ENCODE peak calls at places on chromosomes 7 and 10, in nine cellular contexts. One of them, this sample, is unnamed.
A peak's percentile ranks its signal among the peaks of the same experiment; 100 is the strongest.

GRCh38 chr10:119817991-119818888 is 54.4 kb downstream of the MCMBP start:
- DNase-seq in NCI-H1105 treated with DMSO at 0.1 percent for 48 hours: no peak
- DNase-seq in ureter: peak; percentile 74
- DNase-seq in germinal center: peak; percentile 40
- DNase-seq in type B pancreatic cell: peak; percentile 94
- DNase-seq in stimulated activated naive CD4-positive, alpha-beta T cell: peak; percentile 8
- DNase-seq in H7: peak; percentile 94
- DNase-seq in DMS153: no peak
- DNase-seq in putamen: peak; percentile 64
- DNase-seq in this sample: no peak

GRCh38 chr10:56547163-56547562 is 186.1 kb upstream of the ZWINT start:
- DNase-seq in NCI-H1105 treated with DMSO at 0.1 percent for 48 hours: peak; percentile 72
- DNase-seq in ureter: no peak
- DNase-seq in germinal center: no peak
- DNase-seq in type B pancreatic cell: no peak
- DNase-seq in stimulated activated naive CD4-positive, alpha-beta T cell: no peak
- DNase-seq in H7: no peak
- DNase-seq in DMS153: peak; percentile 43
- DNase-seq in putamen: no peak
- DNase-seq in this sample: peak; percentile 20

GRCh38 chr10:112752268-112752667 is 197.8 kb upstream of the TCF7L2 start:
- DNase-seq in NCI-H1105 treated with DMSO at 0.1 percent for 48 hours: no peak
- DNase-seq in ureter: no peak
- DNase-seq in germinal center: no peak
- DNase-seq in type B pancreatic cell: no peak
- DNase-seq in stimulated activated naive CD4-positive, alpha-beta T cell: no peak
- DNase-seq in H7: no peak
- DNase-seq in DMS153: no peak
- DNase-seq in putamen: no peak
- DNase-seq in this sample: no peak

GRCh38 chr7:69177941-69178494 is 420.3 kb upstream of the AUTS2 start:
- DNase-seq in NCI-H1105 treated with DMSO at 0.1 percent for 48 hours: no peak
- DNase-seq in ureter: no peak
- DNase-seq in germinal center: no peak
- DNase-seq in type B pancreatic cell: no peak
- DNase-seq in stimulated activated naive CD4-positive, alpha-beta T cell: no peak
- DNase-seq in H7: no peak
- DNase-seq in DMS153: no peak
- DNase-seq in putamen: no peak
- DNase-seq in this sample: no peak

GRCh38 chr10:51007781-51008180 is 66.5 kb upstream of the PRKG1 start:
- DNase-seq in NCI-H1105 treated with DMSO at 0.1 percent for 48 hours: no peak
- DNase-seq in ureter: no peak
- DNase-seq in germinal center: no peak
- DNase-seq in type B pancreatic cell: no peak
- DNase-seq in stimulated activated naive CD4-positive, alpha-beta T cell: no peak
- DNase-seq in H7: no peak
- DNase-seq in DMS153: no peak
- DNase-seq in putamen: no peak
- DNase-seq in this sample: no peak

GRCh38 chr10:126373982-126374381 is 14.3 kb downstream of the ADAM12 start:
- DNase-seq in NCI-H1105 treated with DMSO at 0.1 percent for 48 hours: no peak
- DNase-seq in ureter: no peak
- DNase-seq in germinal center: no peak
- DNase-seq in type B pancreatic cell: no peak
- DNase-seq in stimulated activated naive CD4-positive, alpha-beta T cell: no peak
- DNase-seq in H7: no peak
- DNase-seq in DMS153: no peak
- DNase-seq in putamen: no peak
- DNase-seq in this sample: no peak

GRCh38 chr10:73647875-73648228 is 6.6 kb upstream of the MYOZ1 start:
- DNase-seq in NCI-H1105 treated with DMSO at 0.1 percent for 48 hours: no peak
- DNase-seq in ureter: no peak
- DNase-seq in germinal center: no peak
- DNase-seq in type B pancreatic cell: no peak
- DNase-seq in stimulated activated naive CD4-positive, alpha-beta T cell: no peak
- DNase-seq in H7: no peak
- DNase-seq in DMS153: no peak
- DNase-seq in putamen: no peak
- DNase-seq in this sample: no peak

GRCh38 chr7:28958235-28958945 is at the start of gene TRIL:
- DNase-seq in NCI-H1105 treated with DMSO at 0.1 percent for 48 hours: no peak
- DNase-seq in ureter: peak; percentile 79
- DNase-seq in germinal center: peak; percentile 19
- DNase-seq in type B pancreatic cell: peak; percentile 78
- DNase-seq in stimulated activated naive CD4-positive, alpha-beta T cell: no peak
- DNase-seq in H7: peak; percentile 85
- DNase-seq in DMS153: peak; percentile 39
- DNase-seq in putamen: peak; percentile 71
- DNase-seq in this sample: no peak

GRCh38 chr10:44069573-44069972 is 315.3 kb downstream of the CXCL12 start:
- DNase-seq in NCI-H1105 treated with DMSO at 0.1 percent for 48 hours: no peak
- DNase-seq in ureter: no peak
- DNase-seq in germinal center: no peak
- DNase-seq in type B pancreatic cell: no peak
- DNase-seq in stimulated activated naive CD4-positive, alpha-beta T cell: no peak
- DNase-seq in H7: no peak
- DNase-seq in DMS153: no peak
- DNase-seq in putamen: peak; percentile 33
- DNase-seq in this sample: no peak

GRCh38 chr7:98265841-98266271 is 13.8 kb upstream of the TECPR1 start:
- DNase-seq in NCI-H1105 treated with DMSO at 0.1 percent for 48 hours: no peak
- DNase-seq in ureter: no peak
- DNase-seq in germinal center: no peak
- DNase-seq in type B pancreatic cell: no peak
- DNase-seq in stimulated activated naive CD4-positive, alpha-beta T cell: no peak
- DNase-seq in H7: peak; percentile 33
- DNase-seq in DMS153: no peak
- DNase-seq in putamen: no peak
- DNase-seq in this sample: no peak

GRCh38 chr10:132961864-132962622 is 19.7 kb upstream of the CFAP46 start:
- DNase-seq in NCI-H1105 treated with DMSO at 0.1 percent for 48 hours: peak; percentile 40
- DNase-seq in ureter: peak; percentile 91
- DNase-seq in germinal center: peak; percentile 49
- DNase-seq in type B pancreatic cell: no peak
- DNase-seq in stimulated activated naive CD4-positive, alpha-beta T cell: peak; percentile 71
- DNase-seq in H7: peak; percentile 96
- DNase-seq in DMS153: peak; percentile 60
- DNase-seq in putamen: peak; percentile 63
- DNase-seq in this sample: no peak

GRCh38 chr10:84613336-84614021 is 285.1 kb downstream of the CCSER2 start:
- DNase-seq in NCI-H1105 treated with DMSO at 0.1 percent for 48 hours: peak; percentile 23
- DNase-seq in ureter: no peak
- DNase-seq in germinal center: peak; percentile 36
- DNase-seq in type B pancreatic cell: no peak
- DNase-seq in stimulated activated naive CD4-positive, alpha-beta T cell: no peak
- DNase-seq in H7: peak; percentile 75
- DNase-seq in DMS153: peak; percentile 74
- DNase-seq in putamen: peak; percentile 26
- DNase-seq in this sample: peak; percentile 52

GRCh38 chr10:120981601-120982381 is 130.6 kb downstream of the WDR11 start:
- DNase-seq in NCI-H1105 treated with DMSO at 0.1 percent for 48 hours: no peak
- DNase-seq in ureter: no peak
- DNase-seq in germinal center: no peak
- DNase-seq in type B pancreatic cell: no peak
- DNase-seq in stimulated activated naive CD4-positive, alpha-beta T cell: no peak
- DNase-seq in H7: peak; percentile 52
- DNase-seq in DMS153: no peak
- DNase-seq in putamen: no peak
- DNase-seq in this sample: no peak

GRCh38 chr10:111698711-111699110 is 484.9 kb downstream of the GPAM start:
- DNase-seq in NCI-H1105 treated with DMSO at 0.1 percent for 48 hours: no peak
- DNase-seq in ureter: no peak
- DNase-seq in germinal center: no peak
- DNase-seq in type B pancreatic cell: no peak
- DNase-seq in stimulated activated naive CD4-positive, alpha-beta T cell: no peak
- DNase-seq in H7: no peak
- DNase-seq in DMS153: no peak
- DNase-seq in putamen: no peak
- DNase-seq in this sample: no peak

GRCh38 chr7:33904680-33905388 is 505 bp upstream of the BMPER start:
- DNase-seq in NCI-H1105 treated with DMSO at 0.1 percent for 48 hours: peak; percentile 74
- DNase-seq in ureter: no peak
- DNase-seq in germinal center: peak; percentile 17
- DNase-seq in type B pancreatic cell: peak; percentile 73
- DNase-seq in stimulated activated naive CD4-positive, alpha-beta T cell: no peak
- DNase-seq in H7: peak; percentile 84
- DNase-seq in DMS153: peak; percentile 55
- DNase-seq in putamen: peak; percentile 42
- DNase-seq in this sample: no peak

GRCh38 chr10:13724484-13724883 is 137.7 kb downstream of the PRPF18 start:
- DNase-seq in NCI-H1105 treated with DMSO at 0.1 percent for 48 hours: no peak
- DNase-seq in ureter: no peak
- DNase-seq in germinal center: no peak
- DNase-seq in type B pancreatic cell: no peak
- DNase-seq in stimulated activated naive CD4-positive, alpha-beta T cell: no peak
- DNase-seq in H7: no peak
- DNase-seq in DMS153: no peak
- DNase-seq in putamen: no peak
- DNase-seq in this sample: no peak

GRCh38 chr10:69451209-69451783 is at the start of gene TSPAN15:
- DNase-seq in NCI-H1105 treated with DMSO at 0.1 percent for 48 hours: peak; percentile 76
- DNase-seq in ureter: peak; percentile 91
- DNase-seq in germinal center: peak; percentile 85
- DNase-seq in type B pancreatic cell: peak; percentile 87
- DNase-seq in stimulated activated naive CD4-positive, alpha-beta T cell: peak; percentile 76
- DNase-seq in H7: peak; percentile 98
- DNase-seq in DMS153: peak; percentile 90
- DNase-seq in putamen: peak; percentile 92
- DNase-seq in this sample: peak; percentile 91

GRCh38 chr10:113162960-113163359 is 212.9 kb downstream of the TCF7L2 start:
- DNase-seq in NCI-H1105 treated with DMSO at 0.1 percent for 48 hours: no peak
- DNase-seq in ureter: no peak
- DNase-seq in germinal center: no peak
- DNase-seq in type B pancreatic cell: no peak
- DNase-seq in stimulated activated naive CD4-positive, alpha-beta T cell: no peak
- DNase-seq in H7: no peak
- DNase-seq in DMS153: no peak
- DNase-seq in putamen: no peak
- DNase-seq in this sample: no peak

GRCh38 chr10:123009105-123009805 is 449 bp downstream of the ACADSB start:
- DNase-seq in NCI-H1105 treated with DMSO at 0.1 percent for 48 hours: peak; percentile 17
- DNase-seq in ureter: no peak
- DNase-seq in germinal center: peak; percentile 23
- DNase-seq in type B pancreatic cell: no peak
- DNase-seq in stimulated activated naive CD4-positive, alpha-beta T cell: peak; percentile 47
- DNase-seq in H7: peak; percentile 68
- DNase-seq in DMS153: no peak
- DNase-seq in putamen: no peak
- DNase-seq in this sample: no peak

GRCh38 chr7:92848854-92849745 is 12.7 kb upstream of the CDK6 start:
- DNase-seq in NCI-H1105 treated with DMSO at 0.1 percent for 48 hours: no peak
- DNase-seq in ureter: no peak
- DNase-seq in germinal center: no peak
- DNase-seq in type B pancreatic cell: no peak
- DNase-seq in stimulated activated naive CD4-positive, alpha-beta T cell: no peak
- DNase-seq in H7: no peak
- DNase-seq in DMS153: no peak
- DNase-seq in putamen: no peak
- DNase-seq in this sample: no peak

GRCh38 chr7:18570441-18570840 is 74.9 kb downstream of the HDAC9 start:
- DNase-seq in NCI-H1105 treated with DMSO at 0.1 percent for 48 hours: peak; percentile 55
- DNase-seq in ureter: no peak
- DNase-seq in germinal center: no peak
- DNase-seq in type B pancreatic cell: no peak
- DNase-seq in stimulated activated naive CD4-positive, alpha-beta T cell: no peak
- DNase-seq in H7: no peak
- DNase-seq in DMS153: peak; percentile 25
- DNase-seq in putamen: no peak
- DNase-seq in this sample: no peak

GRCh38 chr7:139479620-139480019 is 3.9 kb downstream of the KLRG2 start:
- DNase-seq in NCI-H1105 treated with DMSO at 0.1 percent for 48 hours: no peak
- DNase-seq in ureter: no peak
- DNase-seq in germinal center: no peak
- DNase-seq in type B pancreatic cell: no peak
- DNase-seq in stimulated activated naive CD4-positive, alpha-beta T cell: no peak
- DNase-seq in H7: no peak
- DNase-seq in DMS153: no peak
- DNase-seq in putamen: no peak
- DNase-seq in this sample: no peak

GRCh38 chr10:44068716-44069482 is 316.0 kb downstream of the CXCL12 start:
- DNase-seq in NCI-H1105 treated with DMSO at 0.1 percent for 48 hours: no peak
- DNase-seq in ureter: no peak
- DNase-seq in germinal center: no peak
- DNase-seq in type B pancreatic cell: no peak
- DNase-seq in stimulated activated naive CD4-positive, alpha-beta T cell: no peak
- DNase-seq in H7: no peak
- DNase-seq in DMS153: no peak
- DNase-seq in putamen: no peak
- DNase-seq in this sample: no peak

GRCh38 chr7:108049962-108050361 is 47.0 kb upstream of the LAMB1 start:
- DNase-seq in NCI-H1105 treated with DMSO at 0.1 percent for 48 hours: no peak
- DNase-seq in ureter: no peak
- DNase-seq in germinal center: no peak
- DNase-seq in type B pancreatic cell: no peak
- DNase-seq in stimulated activated naive CD4-positive, alpha-beta T cell: peak; percentile 5
- DNase-seq in H7: no peak
- DNase-seq in DMS153: peak; percentile 9
- DNase-seq in putamen: no peak
- DNase-seq in this sample: no peak

GRCh38 chr7:98165827-98166667 is 45.2 kb upstream of the BHLHA15 start:
- DNase-seq in NCI-H1105 treated with DMSO at 0.1 percent for 48 hours: peak; percentile 20
- DNase-seq in ureter: no peak
- DNase-seq in germinal center: peak; percentile 50
- DNase-seq in type B pancreatic cell: no peak
- DNase-seq in stimulated activated naive CD4-positive, alpha-beta T cell: peak; percentile 49
- DNase-seq in H7: peak; percentile 86
- DNase-seq in DMS153: peak; percentile 47
- DNase-seq in putamen: no peak
- DNase-seq in this sample: peak; percentile 55

GRCh38 chr7:124155400-124156022 is 122.6 kb upstream of the TMEM229A start:
- DNase-seq in NCI-H1105 treated with DMSO at 0.1 percent for 48 hours: peak; percentile 55
- DNase-seq in ureter: no peak
- DNase-seq in germinal center: no peak
- DNase-seq in type B pancreatic cell: no peak
- DNase-seq in stimulated activated naive CD4-positive, alpha-beta T cell: no peak
- DNase-seq in H7: peak; percentile 1
- DNase-seq in DMS153: no peak
- DNase-seq in putamen: peak; percentile 51
- DNase-seq in this sample: peak; percentile 70

GRCh38 chr10:68813554-68813953 is 13.8 kb upstream of the STOX1 start:
- DNase-seq in NCI-H1105 treated with DMSO at 0.1 percent for 48 hours: peak; percentile 1
- DNase-seq in ureter: no peak
- DNase-seq in germinal center: no peak
- DNase-seq in type B pancreatic cell: no peak
- DNase-seq in stimulated activated naive CD4-positive, alpha-beta T cell: no peak
- DNase-seq in H7: peak; percentile 24
- DNase-seq in DMS153: no peak
- DNase-seq in putamen: peak; percentile 63
- DNase-seq in this sample: no peak

GRCh38 chr10:43056568-43057011 is 20.3 kb upstream of the RET start:
- DNase-seq in NCI-H1105 treated with DMSO at 0.1 percent for 48 hours: no peak
- DNase-seq in ureter: no peak
- DNase-seq in germinal center: no peak
- DNase-seq in type B pancreatic cell: no peak
- DNase-seq in stimulated activated naive CD4-positive, alpha-beta T cell: no peak
- DNase-seq in H7: no peak
- DNase-seq in DMS153: no peak
- DNase-seq in putamen: no peak
- DNase-seq in this sample: no peak

GRCh38 chr7:156984209-156984891 is 26.1 kb downstream of the MNX1 start:
- DNase-seq in NCI-H1105 treated with DMSO at 0.1 percent for 48 hours: no peak
- DNase-seq in ureter: no peak
- DNase-seq in germinal center: no peak
- DNase-seq in type B pancreatic cell: no peak
- DNase-seq in stimulated activated naive CD4-positive, alpha-beta T cell: no peak
- DNase-seq in H7: no peak
- DNase-seq in DMS153: no peak
- DNase-seq in putamen: no peak
- DNase-seq in this sample: no peak

GRCh38 chr7:5652829-5653228 is 128.6 kb downstream of the RNF216 start:
- DNase-seq in NCI-H1105 treated with DMSO at 0.1 percent for 48 hours: no peak
- DNase-seq in ureter: no peak
- DNase-seq in germinal center: no peak
- DNase-seq in type B pancreatic cell: no peak
- DNase-seq in stimulated activated naive CD4-positive, alpha-beta T cell: no peak
- DNase-seq in H7: no peak
- DNase-seq in DMS153: no peak
- DNase-seq in putamen: no peak
- DNase-seq in this sample: no peak

GRCh38 chr10:132637477-132638129 is 100.0 kb downstream of the INPP5A start:
- DNase-seq in NCI-H1105 treated with DMSO at 0.1 percent for 48 hours: peak; percentile 45
- DNase-seq in ureter: no peak
- DNase-seq in germinal center: peak; percentile 78
- DNase-seq in type B pancreatic cell: no peak
- DNase-seq in stimulated activated naive CD4-positive, alpha-beta T cell: peak; percentile 56
- DNase-seq in H7: peak; percentile 91
- DNase-seq in DMS153: peak; percentile 15
- DNase-seq in putamen: no peak
- DNase-seq in this sample: peak; percentile 81